ENCODE peak calls at places on chromosomes 2 and 18, in seven cellular contexts. E is fibroblast of the aortic adventitia; P is CD8-positive, alpha-beta memory T cell; H is hippocampal formation; W is HFFc6; C is NB4; V is substantia nigra. Q is an unnamed sample.
A peak's percentile ranks its signal among the peaks of the same experiment; 100 is the strongest.

GRCh38 chr2:157684940-157685466 is 56.3 kb upstream of the ACVR1C start:
- DNase-seq in E (no peak), W (no peak), H (peak; percentile 1), P (no peak), V (no peak), C (no peak), Q (no peak)

GRCh38 chr2:314561-315336 is 26.9 kb upstream of the ALKAL2 start:
- DNase-seq in E (no peak), W (no peak), V (no peak), C (no peak), H (no peak), P (no peak), Q (no peak)

GRCh38 chr2:151766421-151767153 is 32.3 kb upstream of the NEB start:
- DNase-seq in C (peak; percentile 9), W (peak; percentile 3), E (no peak), P (no peak), V (no peak), H (no peak), Q (no peak)

GRCh38 chr2:20576598-20577115 is 74.2 kb downstream of the HS1BP3 start:
- DNase-seq in E (no peak), C (no peak), V (no peak), P (peak; percentile 65), W (no peak), H (no peak), Q (no peak)

GRCh38 chr2:204849887-204850286 is 304.6 kb downstream of the PARD3B start:
- DNase-seq in W (no peak), V (no peak), H (no peak), P (no peak), C (no peak), E (no peak), Q (no peak)

GRCh38 chr2:53535234-53535867 is 232.3 kb upstream of the CHAC2 start:
- DNase-seq in V (no peak), P (no peak), W (no peak), C (no peak), E (no peak), H (no peak), Q (no peak)

GRCh38 chr2:200777275-200777674 is 34.4 kb upstream of the BZW1 start:
- DNase-seq in C (no peak), H (no peak), W (peak; percentile 21), E (no peak), V (no peak), P (no peak), Q (no peak)

GRCh38 chr2:64797881-64798590 is 144.3 kb upstream of the SERTAD2 start:
- DNase-seq in H (no peak), P (no peak), V (no peak), C (no peak), W (no peak), E (peak; percentile 55), Q (no peak)

GRCh38 chr2:162149940-162150339 is 2.1 kb downstream of the GCG start:
- DNase-seq in W (no peak), P (no peak), V (no peak), H (no peak), E (no peak), C (no peak), Q (no peak)

GRCh38 chr2:60567919-60568874 is 14.7 kb upstream of the BCL11A start:
- DNase-seq in P (no peak), V (no peak), E (no peak), H (no peak), C (no peak), W (no peak), Q (no peak)

GRCh38 chr2:99340669-99341236 is 3.6 kb downstream of the EIF5B start:
- DNase-seq in W (no peak), E (no peak), P (no peak), H (no peak), V (no peak), C (no peak), Q (no peak)

GRCh38 chr2:190838492-190838910 is 42.1 kb upstream of the GLS start:
- DNase-seq in P (no peak), E (peak; percentile 92), W (peak; percentile 85), C (peak; percentile 59), H (no peak), V (no peak), Q (no peak)

GRCh38 chr18:38695559-38696270 is 1130.1 kb upstream of the CELF4 start:
- DNase-seq in P (no peak), V (no peak), W (no peak), C (peak; percentile 8), E (no peak), H (no peak), Q (no peak)

GRCh38 chr18:10798727-10799435 is 273.1 kb downstream of the NAPG start:
- DNase-seq in P (no peak), H (no peak), E (peak; percentile 47), V (no peak), C (no peak), W (no peak), Q (no peak)

GRCh38 chr2:46449712-46450111 is 29.7 kb upstream of the TMEM247 start:
- DNase-seq in H (no peak), V (no peak), W (no peak), P (no peak), C (no peak), E (no peak), Q (no peak)

GRCh38 chr2:23953625-23954024 is 13.4 kb downstream of the UBXN2A start:
- DNase-seq in P (no peak), E (no peak), V (no peak), W (no peak), C (no peak), H (no peak), Q (no peak)

GRCh38 chr2:106124787-106125549 is 69.1 kb downstream of the UXS1 start:
- DNase-seq in P (no peak), V (no peak), E (no peak), C (no peak), W (no peak), H (no peak), Q (no peak)

GRCh38 chr2:6525371-6525770 is 340.3 kb downstream of the CMPK2 start:
- DNase-seq in V (no peak), P (no peak), E (no peak), W (no peak), C (no peak), H (no peak), Q (no peak)

GRCh38 chr2:70243804-70244584 is 4.4 kb downstream of the TIA1 start:
- DNase-seq in V (no peak), W (no peak), H (no peak), P (no peak), C (no peak), E (no peak), Q (no peak)

GRCh38 chr2:99827296-99827999 is 314.9 kb downstream of the AFF3 start:
- DNase-seq in H (peak; percentile 22), V (no peak), C (peak; percentile 74), P (no peak), E (no peak), W (no peak), Q (no peak)

GRCh38 chr2:164257794-164258193 is 363.5 kb downstream of the GRB14 start:
- DNase-seq in V (no peak), W (no peak), H (peak; percentile 6), C (no peak), E (peak; percentile 4), P (no peak), Q (no peak)

GRCh38 chr18:36295214-36295613 is 2.3 kb upstream of the FHOD3 start:
- DNase-seq in P (no peak), V (no peak), C (no peak), W (no peak), E (no peak), H (no peak), Q (no peak)

GRCh38 chr18:79927597-79928562 is 23.6 kb downstream of the SLC66A2 start:
- DNase-seq in P (no peak), H (no peak), E (no peak), C (no peak), V (no peak), W (no peak), Q (no peak)

GRCh38 chr2:20065885-20066602 is 14.6 kb upstream of the LAPTM4A start:
- DNase-seq in H (no peak), E (peak; percentile 65), W (peak; percentile 48), C (peak; percentile 27), P (no peak), V (no peak), Q (peak; percentile 46)

GRCh38 chr2:230326453-230327417 is at the start of gene SP140L:
- DNase-seq in H (no peak), W (peak; percentile 77), V (no peak), P (peak; percentile 90), C (peak; percentile 90), E (peak; percentile 81), Q (no peak)

GRCh38 chr18:9827211-9827855 is 58.4 kb upstream of the TXNDC2 start:
- DNase-seq in C (peak; percentile 55), V (no peak), H (no peak), P (no peak), W (no peak), E (no peak), Q (no peak)

GRCh38 chr2:225112362-225113111 is 70.3 kb upstream of the DOCK10 start:
- DNase-seq in C (peak; percentile 6), E (no peak), W (no peak), V (no peak), H (peak; percentile 50), P (no peak), Q (no peak)

GRCh38 chr2:72361516-72361915 is 213.9 kb upstream of the CYP26B1 start:
- DNase-seq in C (no peak), W (no peak), V (no peak), H (no peak), E (no peak), P (no peak), Q (no peak)

GRCh38 chr2:108583903-108584520 is 49.7 kb downstream of the LIMS1 start:
- DNase-seq in H (peak; percentile 86), P (peak; percentile 65), W (peak; percentile 76), E (peak; percentile 91), C (peak; percentile 83), V (no peak), Q (peak; percentile 18)

GRCh38 chr2:98583866-98584618 is 24.3 kb downstream of the COA5 start:
- DNase-seq in P (no peak), W (no peak), E (no peak), H (no peak), V (no peak), C (no peak), Q (no peak)

GRCh38 chr18:80171190-80171872 is 62.3 kb downstream of the ADNP2 start:
- DNase-seq in W (peak; percentile 49), H (no peak), P (peak; percentile 72), C (peak; percentile 53), E (peak; percentile 80), V (no peak), Q (peak; percentile 11)

GRCh38 chr2:169711751-169712509 is 17.7 kb downstream of the PHOSPHO2 start:
- DNase-seq in E (no peak), P (no peak), W (no peak), H (no peak), V (no peak), C (peak; percentile 32), Q (no peak)

GRCh38 chr2:187815113-187815512 is 260.9 kb upstream of the TFPI start:
- DNase-seq in P (no peak), V (no peak), C (no peak), W (no peak), H (no peak), E (no peak), Q (no peak)

GRCh38 chr2:42337356-42337820 is 23.6 kb downstream of the COX7A2L start:
- DNase-seq in C (no peak), V (no peak), P (no peak), E (no peak), H (no peak), W (no peak), Q (no peak)

GRCh38 chr2:106337963-106338515 is 130.2 kb downstream of the RGPD3 start:
- DNase-seq in V (no peak), W (no peak), C (no peak), E (no peak), H (peak; percentile 29), P (no peak), Q (no peak)

GRCh38 chr18:7720395-7720794 is 153.3 kb downstream of the PTPRM start:
- DNase-seq in W (no peak), C (no peak), H (no peak), E (no peak), V (no peak), P (no peak), Q (no peak)

GRCh38 chr2:100039291-100039985 is 103.0 kb downstream of the AFF3 start:
- DNase-seq in E (no peak), V (no peak), C (peak; percentile 38), P (no peak), H (no peak), W (no peak), Q (no peak)